ENCODE peak calls at places on chromosomes 11 and 22, in six cellular contexts. R is tibial artery, H is mesendoderm, V is dorsolateral prefrontal cortex, X is left ventricle myocardium inferior, T is OCI-LY7. M is an unnamed sample.

GRCh38 chr11:127017482-127017881 is 16.9 kb upstream of the KIRREL3 start:
- DNase-seq in R (no peak), H (peak; percentile 67), V (no peak), X (no peak), T (no peak), M (no peak)

GRCh38 chr11:130001491-130002351 is 914 bp downstream of the PRDM10 start:
- DNase-seq in R (peak; percentile 72), H (peak; percentile 53), V (no peak), X (peak; percentile 27), T (peak; percentile 63), M (peak; percentile 53)

GRCh38 chr11:210122-210802 is 2.8 kb downstream of the RIC8A start:
- DNase-seq in R (no peak), H (peak; percentile 94), V (peak; percentile 29), X (no peak), T (no peak), M (no peak)

GRCh38 chr11:112694813-112695212 is 266.4 kb upstream of the NCAM1 start:
- DNase-seq in R (no peak), H (peak; percentile 50), V (no peak), X (no peak), T (no peak), M (no peak)

GRCh38 chr11:130624946-130625345 is 176.5 kb downstream of the ADAMTS15 start:
- DNase-seq in R (no peak), H (no peak), V (no peak), X (no peak), T (no peak), M (no peak)

GRCh38 chr11:134228625-134229024 is 4.2 kb downstream of the VPS26B start:
- DNase-seq in R (no peak), H (no peak), V (no peak), X (no peak), T (peak; percentile 86), M (no peak)

GRCh38 chr22:20429254-20430100 is 8.1 kb downstream of the SCARF2 start:
- DNase-seq in R (peak; percentile 65), H (peak; percentile 77), V (peak; percentile 49), X (peak; percentile 56), T (peak; percentile 65), M (no peak)

GRCh38 chr11:128528294-128528693 is 59.1 kb downstream of the ETS1 start:
- DNase-seq in R (no peak), H (no peak), V (no peak), X (no peak), T (no peak), M (no peak)

GRCh38 chr11:83070878-83071640 is 638 bp downstream of the RAB30 start:
- DNase-seq in R (peak; percentile 81), H (peak; percentile 29), V (no peak), X (peak; percentile 50), T (no peak), M (no peak)

GRCh38 chr22:24230911-24231656 is 13.8 kb downstream of the GGT5 start:
- DNase-seq in R (peak; percentile 69), H (peak; percentile 70), V (no peak), X (peak; percentile 37), T (peak; percentile 61), M (no peak)

GRCh38 chr11:130872961-130873360 is 43.3 kb downstream of the SNX19 start:
- DNase-seq in R (no peak), H (no peak), V (no peak), X (no peak), T (no peak), M (no peak)

GRCh38 chr11:1640076-1640946 is 10.7 kb downstream of the KRTAP5-5 start:
- DNase-seq in R (no peak), H (peak; percentile 74), V (no peak), X (no peak), T (peak; percentile 32), M (no peak)

GRCh38 chr22:24400037-24400725 is 27.2 kb upstream of the ADORA2A start:
- DNase-seq in R (no peak), H (no peak), V (no peak), X (no peak), T (no peak), M (no peak)

GRCh38 chr22:29308791-29309262 is 2.4 kb downstream of the GAS2L1 start:
- DNase-seq in R (peak; percentile 70), H (no peak), V (no peak), X (no peak), T (no peak), M (no peak)

GRCh38 chr11:66325140-66325754 is 8.4 kb upstream of the CD248 start:
- DNase-seq in R (no peak), H (no peak), V (no peak), X (no peak), T (peak; percentile 72), M (no peak)

GRCh38 chr11:72343159-72343756 is 91.1 kb downstream of the CLPB start:
- DNase-seq in R (no peak), H (no peak), V (no peak), X (no peak), T (no peak), M (no peak)

GRCh38 chr22:46077669-46078099 is 72.6 kb upstream of the PPARA start:
- DNase-seq in R (peak; percentile 65), H (no peak), V (peak; percentile 35), X (peak; percentile 21), T (no peak), M (no peak)

GRCh38 chr11:118442903-118443589 is 6.8 kb downstream of the KMT2A start:
- DNase-seq in R (no peak), H (no peak), V (no peak), X (no peak), T (no peak), M (no peak)

GRCh38 chr11:91248199-91248807 is 976.3 kb upstream of the FAT3 start:
- DNase-seq in R (no peak), H (peak; percentile 46), V (no peak), X (no peak), T (peak; percentile 45), M (no peak)

GRCh38 chr11:36500315-36500721 is 9.8 kb downstream of the TRAF6 start:
- DNase-seq in R (no peak), H (peak; percentile 42), V (no peak), X (no peak), T (no peak), M (no peak)

GRCh38 chr11:87076874-87077429 is 39.2 kb downstream of the TMEM135 start:
- DNase-seq in R (no peak), H (no peak), V (no peak), X (no peak), T (no peak), M (no peak)

GRCh38 chr11:68792400-68792955 is 41.2 kb upstream of the TESMIN start:
- DNase-seq in R (no peak), H (no peak), V (no peak), X (no peak), T (no peak), M (no peak)

GRCh38 chr11:85767277-85767676 is 43.7 kb downstream of the SYTL2 start:
- DNase-seq in R (no peak), H (no peak), V (no peak), X (no peak), T (no peak), M (no peak)

GRCh38 chr11:35282226-35282882 is 137.0 kb downstream of the SLC1A2 start:
- DNase-seq in R (no peak), H (no peak), V (no peak), X (no peak), T (no peak), M (no peak)

GRCh38 chr22:19876941-19877625 is 22.4 kb upstream of the GNB1L start:
- DNase-seq in R (peak; percentile 56), H (no peak), V (peak; percentile 33), X (no peak), T (no peak), M (no peak)

GRCh38 chr11:85800595-85801342 is 10.2 kb downstream of the SYTL2 start:
- DNase-seq in R (no peak), H (no peak), V (no peak), X (no peak), T (no peak), M (no peak)

GRCh38 chr22:38707346-38707745 is 1.6 kb downstream of the GTPBP1 start:
- DNase-seq in R (no peak), H (peak; percentile 55), V (no peak), X (no peak), T (no peak), M (no peak)

GRCh38 chr11:63841554-63841953 is 2.6 kb downstream of the MARK2 start:
- DNase-seq in R (no peak), H (peak; percentile 84), V (no peak), X (no peak), T (no peak), M (peak; percentile 32)

GRCh38 chr11:63838682-63839507 is at the start of gene MARK2:
- DNase-seq in R (peak; percentile 98), H (peak; percentile 99), V (peak; percentile 97), X (peak; percentile 97), T (peak; percentile 99), M (peak; percentile 97)

GRCh38 chr11:63840356-63841060 is 1.6 kb downstream of the MARK2 start:
- DNase-seq in R (no peak), H (no peak), V (no peak), X (no peak), T (peak; percentile 42), M (no peak)

GRCh38 chr11:63838150-63838681 is 694 bp upstream of the MARK2 start:
- DNase-seq in R (peak; percentile 72), H (peak; percentile 46), V (no peak), X (no peak), T (no peak), M (no peak)

GRCh38 chr11:63839508-63840355 is 822 bp downstream of the MARK2 start:
- DNase-seq in R (no peak), H (no peak), V (no peak), X (no peak), T (peak; percentile 48), M (peak; percentile 48)
- H3K27ac ChIP-seq in R (peak overlapping the region; percentile 77), H (peak overlapping the region; percentile 94), V (peak overlapping the region; percentile 82), X (peak overlapping the region; percentile 88), T (peak overlapping the region; percentile 66), M (peak overlapping the region; percentile 91)

GRCh38 chr11:65110354-65110861 is 1.3 kb upstream of the TM7SF2 start:
- DNase-seq in R (peak; percentile 93), H (peak; percentile 88), V (peak; percentile 84), X (peak; percentile 86), T (peak; percentile 87), M (peak; percentile 82)
- H3K27ac ChIP-seq in R (peak overlapping the region; percentile 49), H (no peak overlapping the region), V (peak overlapping the region; percentile 72), X (peak overlapping the region; percentile 84), T (peak overlapping the region; percentile 36), M (peak overlapping the region; percentile 58)

GRCh38 chr11:18704045-18704645 is 5.6 kb downstream of the TMEM86A start:
- DNase-seq in R (no peak), H (no peak), V (no peak), X (no peak), T (no peak), M (no peak)

GRCh38 chr11:18704698-18705097 is 6.1 kb downstream of the TMEM86A start:
- DNase-seq in R (no peak), H (peak; percentile 55), V (no peak), X (peak; percentile 49), T (no peak), M (no peak)

GRCh38 chr11:18707811-18708340 is 9.3 kb downstream of the TMEM86A start:
- DNase-seq in R (no peak), H (no peak), V (no peak), X (no peak), T (no peak), M (no peak)

GRCh38 chr11:18705651-18706281 is 7.2 kb downstream of the TMEM86A start:
- DNase-seq in R (peak; percentile 73), H (no peak), V (no peak), X (peak; percentile 36), T (no peak), M (no peak)

GRCh38 chr11:18706330-18707243 is 8.0 kb downstream of the TMEM86A start:
- DNase-seq in R (peak; percentile 82), H (no peak), V (no peak), X (peak; percentile 57), T (peak; percentile 51), M (no peak)
- H3K27ac ChIP-seq in R (peak overlapping the region; percentile 80), H (no peak overlapping the region), V (peak overlapping the region; percentile 50), X (peak overlapping the region; percentile 73), T (no peak overlapping the region), M (peak overlapping the region; percentile 60)

GRCh38 chr11:34245043-34245442 is 112.8 kb downstream of the ABTB2 start:
- DNase-seq in R (no peak), H (no peak), V (no peak), X (no peak), T (no peak), M (no peak)
- H3K27ac ChIP-seq in R (no peak overlapping the region), H (no peak overlapping the region), V (no peak overlapping the region), X (no peak overlapping the region), T (no peak overlapping the region), M (no peak overlapping the region)